ENCODE peak calls at places on chromosomes 12 and 14, in ten cellular contexts. X, G, F, K, E, L, H, C, U and Q are unnamed samples. For H3K4me1, the result is how much of the 10 kb centered on the place peaks cover.

GRCh38 chr12:116880817-116881324 is 370 bp downstream of the HRK start:
- DNase-seq in X (peak), G (peak), F (no peak), K (peak), E (peak), L (peak), H (peak), C (no peak), U (no peak), Q (no peak)

GRCh38 chr12:93127582-93128331 is 198.7 kb upstream of the EEA1 start:
- DNase-seq in X (no peak), G (no peak), F (peak), K (no peak), E (peak), L (peak), H (no peak), C (peak), U (peak), Q (peak)

GRCh38 chr12:109165599-109165998 is 49.2 kb downstream of the ACACB start:
- DNase-seq in X (no peak), G (no peak), F (no peak), K (no peak), E (no peak), L (peak), H (no peak), C (no peak), U (no peak), Q (no peak)

GRCh38 chr12:6826125-6826733 is 2.0 kb upstream of the P3H3 start:
- DNase-seq in X (no peak), G (no peak), F (no peak), K (no peak), E (no peak), L (no peak), H (no peak), C (no peak), U (no peak), Q (no peak)

GRCh38 chr12:57112492-57113294 is 1.5 kb upstream of the STAT6 start:
- DNase-seq in X (no peak), G (no peak), F (no peak), K (no peak), E (no peak), L (no peak), H (peak), C (no peak), U (no peak), Q (no peak)

GRCh38 chr12:100661300-100661951 is 87.9 kb downstream of the GAS2L3 start:
- DNase-seq in X (no peak), G (no peak), F (no peak), K (no peak), E (no peak), L (no peak), H (no peak), C (no peak), U (no peak), Q (no peak)

GRCh38 chr12:113049976-113050742 is 6.4 kb upstream of the DTX1 start:
- DNase-seq in X (peak), G (peak), F (no peak), K (no peak), E (peak), L (no peak), H (no peak), C (no peak), U (no peak), Q (no peak)

GRCh38 chr12:47190905-47191304 is 111.1 kb upstream of the AMIGO2 start:
- DNase-seq in X (no peak), G (no peak), F (no peak), K (no peak), E (no peak), L (no peak), H (no peak), C (no peak), U (no peak), Q (no peak)

GRCh38 chr14:98606816-98607215 is 665.2 kb downstream of the BCL11B start:
- DNase-seq in X (no peak), G (no peak), F (no peak), K (no peak), E (no peak), L (no peak), H (no peak), C (no peak), U (no peak), Q (no peak)

GRCh38 chr14:29442720-29443119 is 484.9 kb downstream of the PRKD1 start:
- DNase-seq in X (peak), G (no peak), F (no peak), K (no peak), E (no peak), L (no peak), H (peak), C (no peak), U (no peak), Q (no peak)

GRCh38 chr12:58140395-58140794 is 199.0 kb downstream of the ATP23 start:
- DNase-seq in X (no peak), G (no peak), F (no peak), K (no peak), E (no peak), L (no peak), H (no peak), C (no peak), U (no peak), Q (no peak)

GRCh38 chr12:42873401-42873800 is 283.9 kb upstream of the PRICKLE1 start:
- DNase-seq in X (peak), G (no peak), F (no peak), K (no peak), E (no peak), L (no peak), H (no peak), C (no peak), U (no peak), Q (no peak)

GRCh38 chr14:98931911-98932310 is 340.1 kb downstream of the BCL11B start:
- DNase-seq in X (no peak), G (peak), F (no peak), K (no peak), E (no peak), L (no peak), H (no peak), C (peak), U (no peak), Q (no peak)

GRCh38 chr12:50314629-50315312 is 31.5 kb upstream of the LIMA1 start:
- DNase-seq in X (peak), G (no peak), F (no peak), K (peak), E (peak), L (no peak), H (no peak), C (no peak), U (no peak), Q (no peak)

GRCh38 chr12:10331642-10332239 is 24.1 kb downstream of the KLRD1 start:
- DNase-seq in X (peak), G (no peak), F (no peak), K (peak), E (peak), L (peak), H (peak), C (no peak), U (no peak), Q (no peak)

GRCh38 chr14:101365329-101366158 is 195.8 kb upstream of the DIO3 start:
- DNase-seq in X (no peak), G (no peak), F (no peak), K (peak), E (no peak), L (no peak), H (no peak), C (peak), U (peak), Q (no peak)

GRCh38 chr14:74491952-74492351 is 1.2 kb downstream of the NPC2 start:
- DNase-seq in X (peak), G (peak), F (no peak), K (no peak), E (peak), L (peak), H (peak), C (peak), U (no peak), Q (no peak)

GRCh38 chr12:91037301-91037700 is 20.5 kb downstream of the KERA start:
- DNase-seq in X (no peak), G (no peak), F (no peak), K (no peak), E (no peak), L (no peak), H (no peak), C (no peak), U (no peak), Q (no peak)

GRCh38 chr12:31386364-31386777 is 60.4 kb upstream of the SINHCAF start:
- DNase-seq in X (no peak), G (no peak), F (no peak), K (peak), E (no peak), L (no peak), H (no peak), C (no peak), U (no peak), Q (no peak)

GRCh38 chr12:24695657-24696329 is 253.1 kb downstream of the BCAT1 start:
- DNase-seq in X (no peak), G (no peak), F (no peak), K (no peak), E (no peak), L (no peak), H (no peak), C (no peak), U (no peak), Q (no peak)

GRCh38 chr14:88710709-88711108 is 82.0 kb downstream of the EML5 start:
- DNase-seq in X (no peak), G (no peak), F (no peak), K (no peak), E (no peak), L (no peak), H (no peak), C (no peak), U (no peak), Q (no peak)

GRCh38 chr12:53300187-53300586 is 692 bp downstream of the MYG1 start:
- DNase-seq in X (no peak), G (no peak), F (no peak), K (no peak), E (no peak), L (peak), H (no peak), C (no peak), U (no peak), Q (no peak)

DNA sequence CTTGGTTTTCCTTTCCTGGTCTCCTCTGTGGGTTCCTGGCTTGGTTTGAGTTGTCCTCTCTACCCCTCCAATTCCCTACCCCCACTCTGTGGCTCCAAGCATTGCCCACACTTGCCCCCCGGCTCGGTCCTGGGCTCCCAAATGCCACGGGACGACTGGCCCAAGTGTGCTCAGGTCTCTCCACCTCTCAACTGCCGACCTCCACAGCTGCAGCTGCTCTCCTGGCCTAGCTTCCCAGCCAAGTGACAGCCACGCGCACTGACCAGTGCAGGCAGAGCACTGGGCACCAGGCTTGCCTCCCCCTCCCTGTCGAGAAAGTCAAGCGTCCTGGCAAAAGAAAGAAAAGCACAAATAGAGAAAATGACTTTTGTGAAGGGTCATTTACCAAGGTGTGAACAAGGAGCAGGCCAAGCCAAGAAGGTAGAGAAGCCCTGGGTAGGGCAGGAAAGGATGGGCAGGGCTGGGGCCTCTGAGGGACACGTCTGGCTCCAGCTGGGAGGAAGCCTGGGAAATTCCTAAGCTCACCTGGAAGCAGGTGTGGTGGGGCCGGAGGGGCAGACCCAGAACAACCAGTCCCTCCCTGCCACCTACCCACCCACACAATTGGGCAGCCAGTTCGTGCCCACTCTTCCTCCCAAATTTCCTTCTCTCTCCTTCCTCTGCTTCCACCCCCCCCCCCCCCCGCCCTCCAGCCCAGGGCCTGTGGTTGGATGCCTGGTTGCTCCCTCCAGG is 1.8 kb upstream of the CEP170B start:
- DNase-seq in X (no peak), G (no peak), F (no peak), K (no peak), E (no peak), L (no peak), H (no peak), C (no peak), U (no peak), Q (no peak)
- H3K27ac ChIP-seq in X (no peak), G (peak), F (no peak), K (no peak), E (no peak), L (no peak), H (no peak), C (no peak), U (peak), Q (no peak)

DNA sequence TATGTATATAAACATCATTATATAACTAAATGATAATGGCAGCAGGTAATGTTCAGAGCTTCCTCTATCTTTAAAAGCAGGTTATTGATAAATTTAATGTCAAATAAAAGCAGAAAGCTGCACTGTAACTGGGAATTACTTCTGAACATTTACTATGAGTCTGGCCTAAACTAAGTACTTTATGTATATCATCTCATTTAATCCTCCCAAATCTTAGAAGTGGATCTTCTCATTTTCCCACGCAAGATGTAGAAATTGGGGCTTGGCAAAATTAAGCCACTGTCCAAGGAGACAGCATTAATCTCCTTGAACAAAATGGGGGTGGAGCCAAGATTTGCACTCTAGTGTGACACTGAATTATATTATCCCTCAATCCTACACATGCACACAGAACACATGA is 5.7 kb downstream of the NIN start:
- DNase-seq in X (no peak), G (no peak), F (no peak), K (no peak), E (no peak), L (no peak), H (no peak), C (no peak), U (no peak), Q (no peak)
- H3K4me1 ChIP-seq in X (under half), G (under half), F (under half), K (under half), E (half or more), L (under half), H (under half), C (under half), U (under half), Q (half or more)

GRCh38 chr14:23069413-23069806 is 12.1 kb upstream of the CDH24 start:
- DNase-seq in X (no peak), G (no peak), F (no peak), K (no peak), E (no peak), L (no peak), H (no peak), C (no peak), U (no peak), Q (no peak)
- H3K27ac ChIP-seq in X (no peak), G (no peak), F (no peak), K (peak), E (peak), L (peak), H (no peak), C (no peak), U (peak), Q (no peak)

DNA sequence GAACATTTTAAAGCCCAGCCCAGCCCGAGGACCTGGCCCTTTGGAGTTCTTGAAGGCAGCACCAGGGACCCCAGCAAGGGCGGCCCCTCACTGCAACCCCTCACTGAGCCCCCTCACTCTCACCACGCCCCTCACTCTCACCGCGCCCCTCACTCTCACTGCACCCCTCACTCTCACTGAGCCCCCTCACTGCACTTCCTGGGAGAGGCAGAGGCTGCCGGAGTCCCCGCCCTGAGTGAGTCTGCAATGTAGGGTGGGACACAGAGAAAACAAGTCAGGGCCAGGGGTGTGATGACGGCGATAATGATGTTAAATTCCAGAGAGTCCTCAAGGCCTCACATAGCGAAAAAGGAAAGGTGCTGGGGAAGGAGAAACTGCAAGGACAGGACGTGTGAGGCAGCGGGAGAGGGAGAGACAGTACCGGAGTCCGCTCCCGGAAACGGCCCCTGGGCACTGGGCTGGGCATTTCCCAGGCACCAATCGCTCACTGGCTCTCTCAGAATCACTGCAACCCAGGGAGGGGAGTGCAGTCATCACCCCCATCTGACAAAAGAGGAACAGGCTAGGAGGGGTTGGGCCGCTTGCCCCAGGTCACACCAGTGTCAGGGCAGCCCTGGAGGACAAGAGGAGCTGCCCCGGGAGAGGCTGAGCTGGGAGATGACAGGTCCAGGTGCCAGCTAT is 24.9 kb downstream of the CCDC88C start:
- DNase-seq in X (no peak), G (no peak), F (no peak), K (no peak), E (no peak), L (no peak), H (peak), C (no peak), U (no peak), Q (no peak)
- H3K4me1 ChIP-seq in X (under half), G (under half), F (under half), K (under half), E (half or more), L (under half), H (half or more), C (under half), U (under half), Q (under half)

GRCh38 chr12:89461649-89462612 is 62.7 kb downstream of the GALNT4 start:
- DNase-seq in X (peak), G (no peak), F (no peak), K (no peak), E (peak), L (no peak), H (peak), C (no peak), U (no peak), Q (no peak)
- H3K27ac ChIP-seq in X (peak), G (no peak), F (peak), K (no peak), E (no peak), L (peak), H (peak), C (peak), U (peak), Q (no peak)

GRCh38 chr12:75976913-75977312 is 54.7 kb downstream of the PHLDA1 start:
- DNase-seq in X (no peak), G (no peak), F (no peak), K (no peak), E (no peak), L (no peak), H (no peak), C (no peak), U (no peak), Q (no peak)

GRCh38 chr12:75977952-75978671 is 53.5 kb downstream of the PHLDA1 start:
- DNase-seq in X (peak), G (peak), F (peak), K (peak), E (peak), L (peak), H (peak), C (peak), U (peak), Q (peak)

GRCh38 chr12:75977590-75977951 is 54.0 kb downstream of the PHLDA1 start:
- DNase-seq in X (no peak), G (no peak), F (no peak), K (no peak), E (no peak), L (no peak), H (no peak), C (no peak), U (no peak), Q (no peak)

GRCh38 chr12:75979181-75979580 is 52.4 kb downstream of the PHLDA1 start:
- DNase-seq in X (peak), G (no peak), F (no peak), K (no peak), E (no peak), L (no peak), H (no peak), C (no peak), U (no peak), Q (no peak)

DNA sequence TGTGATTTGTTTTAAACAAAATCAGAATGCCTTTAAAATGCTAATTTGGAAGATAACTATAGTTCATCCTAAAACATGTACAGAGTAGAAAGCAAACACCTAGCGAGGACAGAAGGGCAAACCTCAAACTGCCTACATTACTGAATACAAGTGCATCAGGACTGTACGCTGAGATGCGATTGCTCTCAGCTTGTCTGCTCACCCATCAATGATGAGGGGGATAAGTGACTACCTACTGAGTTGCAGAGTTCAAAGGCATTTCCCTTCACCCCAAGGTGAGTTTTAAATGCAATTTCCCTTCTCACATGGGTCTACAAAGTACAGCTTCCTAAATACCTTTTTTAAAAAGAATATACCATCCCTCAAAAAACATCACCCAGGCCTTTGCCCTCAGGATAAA is 52.9 kb downstream of the PHLDA1 start:
- DNase-seq in X (peak), G (no peak), F (no peak), K (no peak), E (no peak), L (no peak), H (no peak), C (no peak), U (no peak), Q (no peak)
- H3K4me1 ChIP-seq in X (under half), G (under half), F (half or more), K (under half), E (half or more), L (under half), H (half or more), C (half or more), U (under half), Q (under half)

DNA sequence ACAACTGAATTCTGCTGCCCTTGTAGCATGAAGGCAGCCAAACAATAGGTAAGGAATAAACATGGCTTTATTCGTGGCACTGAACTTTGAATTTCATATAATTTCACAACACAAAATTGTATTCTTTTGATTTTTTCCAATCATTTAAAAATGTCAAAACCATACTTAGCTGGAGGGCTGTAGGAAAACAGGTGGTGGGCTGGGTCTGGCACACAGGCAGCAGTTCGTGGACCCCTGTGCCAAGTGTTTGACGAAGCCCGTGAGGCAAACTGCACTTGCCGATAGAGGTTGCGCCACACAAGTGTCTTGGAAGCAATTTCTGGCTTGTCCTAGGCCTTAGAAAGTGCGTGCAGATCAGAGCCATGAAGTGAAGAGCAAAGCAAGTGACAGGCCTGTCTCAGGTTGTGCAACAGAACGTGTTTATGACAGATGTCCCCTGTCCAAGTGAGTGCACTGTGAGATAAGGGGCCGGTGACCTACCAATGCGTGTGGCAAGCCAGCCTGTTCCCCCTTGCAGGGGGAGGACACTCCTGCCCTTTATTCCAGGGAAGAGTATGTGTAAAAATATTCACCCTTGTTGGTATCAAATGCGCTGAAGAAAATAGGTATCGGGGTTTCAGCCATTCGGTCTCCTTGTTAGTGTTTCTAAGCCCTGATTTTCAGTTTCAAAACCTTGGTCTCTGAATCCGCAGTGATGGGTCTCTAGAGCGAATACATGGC is 803 bp upstream of the CHPT1 start:
- DNase-seq in X (peak), G (no peak), F (no peak), K (no peak), E (peak), L (peak), H (peak), C (peak), U (no peak), Q (peak)
- H3K27ac ChIP-seq in X (no peak), G (peak), F (peak), K (no peak), E (peak), L (peak), H (peak), C (peak), U (peak), Q (peak)